ENCODE peak calls at places on chromosomes 5 and 9, in eight cellular contexts. One of them, this sample, is unnamed.

GRCh38 chr9:134228649-134229048 is 64.3 kb upstream of the RNU6ATAC start:
- DNase-seq in neural progenitor cell: no peak
- DNase-seq in GM23338: no peak
- DNase-seq in PC-3: no peak
- DNase-seq in SK-N-SH: no peak
- DNase-seq in hepatocyte: no peak
- DNase-seq in HCT116: no peak
- DNase-seq in MM.1S: no peak
- DNase-seq in this sample: no peak

GRCh38 chr5:14869286-14870164 is 2.1 kb downstream of the ANKH start:
- DNase-seq in neural progenitor cell: no peak
- DNase-seq in GM23338: no peak
- DNase-seq in PC-3: peak; percentile 40
- DNase-seq in SK-N-SH: no peak
- DNase-seq in hepatocyte: no peak
- DNase-seq in HCT116: no peak
- DNase-seq in MM.1S: no peak
- DNase-seq in this sample: peak; percentile 29

GRCh38 chr5:63131618-63132285 is 553.1 kb downstream of the LRRC70 start:
- DNase-seq in neural progenitor cell: no peak
- DNase-seq in GM23338: no peak
- DNase-seq in PC-3: peak; percentile 86
- DNase-seq in SK-N-SH: no peak
- DNase-seq in hepatocyte: peak; percentile 18
- DNase-seq in HCT116: no peak
- DNase-seq in MM.1S: no peak
- DNase-seq in this sample: no peak

GRCh38 chr5:54013556-54014157 is 296.7 kb downstream of the ARL15 start:
- DNase-seq in neural progenitor cell: no peak
- DNase-seq in GM23338: no peak
- DNase-seq in PC-3: peak; percentile 60
- DNase-seq in SK-N-SH: no peak
- DNase-seq in hepatocyte: peak; percentile 32
- DNase-seq in HCT116: peak; percentile 27
- DNase-seq in MM.1S: no peak
- DNase-seq in this sample: no peak

GRCh38 chr5:122586351-122586750 is 188.5 kb upstream of the SNX2 start:
- DNase-seq in neural progenitor cell: no peak
- DNase-seq in GM23338: no peak
- DNase-seq in PC-3: no peak
- DNase-seq in SK-N-SH: no peak
- DNase-seq in hepatocyte: no peak
- DNase-seq in HCT116: no peak
- DNase-seq in MM.1S: no peak
- DNase-seq in this sample: no peak

GRCh38 chr9:25990376-25990775 is 312.1 kb upstream of the TUSC1 start:
- DNase-seq in neural progenitor cell: no peak
- DNase-seq in GM23338: no peak
- DNase-seq in PC-3: no peak
- DNase-seq in SK-N-SH: no peak
- DNase-seq in hepatocyte: no peak
- DNase-seq in HCT116: no peak
- DNase-seq in MM.1S: no peak
- DNase-seq in this sample: no peak

GRCh38 chr9:82797539-82797938 is 265.4 kb downstream of the RASEF start:
- DNase-seq in neural progenitor cell: no peak
- DNase-seq in GM23338: no peak
- DNase-seq in PC-3: no peak
- DNase-seq in SK-N-SH: no peak
- DNase-seq in hepatocyte: peak; percentile 14
- DNase-seq in HCT116: no peak
- DNase-seq in MM.1S: no peak
- DNase-seq in this sample: no peak

GRCh38 chr9:135017916-135018915 is 69.3 kb upstream of the OLFM1 start:
- DNase-seq in neural progenitor cell: no peak
- DNase-seq in GM23338: no peak
- DNase-seq in PC-3: no peak
- DNase-seq in SK-N-SH: no peak
- DNase-seq in hepatocyte: no peak
- DNase-seq in HCT116: no peak
- DNase-seq in MM.1S: no peak
- DNase-seq in this sample: no peak

GRCh38 chr9:136826703-136827582 is 15.3 kb upstream of the AJM1 start:
- DNase-seq in neural progenitor cell: no peak
- DNase-seq in GM23338: no peak
- DNase-seq in PC-3: no peak
- DNase-seq in SK-N-SH: no peak
- DNase-seq in hepatocyte: no peak
- DNase-seq in HCT116: no peak
- DNase-seq in MM.1S: no peak
- DNase-seq in this sample: no peak

DNA sequence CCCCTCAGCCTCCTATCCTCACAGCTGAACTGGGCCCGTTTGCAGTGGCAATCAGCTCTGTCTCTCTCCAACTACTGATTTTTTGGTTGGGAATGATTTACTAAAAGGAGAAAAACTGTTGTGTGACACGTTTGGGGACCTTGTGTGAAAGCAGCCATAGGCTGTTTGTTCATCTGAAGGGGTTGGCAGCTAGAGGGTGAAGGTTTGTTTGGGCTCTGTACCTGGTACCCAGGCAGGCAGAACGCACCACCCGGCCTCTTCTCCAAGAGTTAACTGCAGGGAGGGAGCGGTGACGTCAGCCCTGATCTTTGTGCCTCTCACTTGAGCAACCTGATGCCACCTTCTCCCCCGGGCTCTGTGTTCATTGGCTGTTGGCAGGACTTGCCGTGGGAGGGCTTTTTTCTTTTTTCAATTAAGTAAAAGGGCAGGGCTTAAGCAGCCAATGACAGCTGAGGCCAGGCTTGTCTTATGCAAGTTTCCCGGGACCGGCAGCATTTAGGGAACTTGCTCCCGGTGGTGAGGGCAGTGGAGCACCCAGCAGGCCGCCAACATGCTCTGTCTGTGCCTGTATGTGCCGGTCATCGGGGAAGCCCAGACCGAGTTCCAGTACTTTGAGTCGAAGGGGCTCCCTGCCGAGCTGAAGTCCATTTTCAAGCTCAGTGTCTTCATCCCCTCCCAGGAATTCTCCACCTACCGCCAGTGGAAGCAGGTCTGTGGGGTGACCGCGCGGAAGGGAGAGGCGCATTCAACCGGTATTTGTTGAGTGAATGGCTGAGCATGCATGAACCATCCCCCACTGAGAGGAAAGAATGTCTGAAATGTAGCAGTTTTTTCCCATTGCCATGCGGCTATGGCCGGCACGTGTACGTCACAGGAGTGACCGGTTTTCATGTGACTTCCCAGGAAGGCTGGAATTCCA is 29.3 kb downstream of the PTGES2 start:
- DNase-seq in neural progenitor cell: peak; percentile 97
- DNase-seq in GM23338: peak; percentile 99
- DNase-seq in PC-3: peak; percentile 93
- DNase-seq in SK-N-SH: peak; percentile 9
- DNase-seq in hepatocyte: peak; percentile 97
- DNase-seq in HCT116: peak; percentile 92
- DNase-seq in MM.1S: no peak
- DNase-seq in this sample: no peak
- TF ChIP-seq EZH2phosphoT487 in neural progenitor cell: no peak
- TF ChIP-seq EZH2phosphoT487 in GM23338: no peak
- TF ChIP-seq EZH2phosphoT487 in PC-3: no peak
- TF ChIP-seq EZH2phosphoT487 in SK-N-SH: no peak
- TF ChIP-seq EZH2phosphoT487 in hepatocyte: no peak
- TF ChIP-seq EZH2phosphoT487 in HCT116: no peak
- TF ChIP-seq EZH2phosphoT487 in MM.1S: no peak
- TF ChIP-seq EZH2phosphoT487 in this sample: no peak

GRCh38 chr9:129436751-129437625 is 183.9 kb downstream of the C9orf50 start:
- DNase-seq in neural progenitor cell: peak; percentile 85
- DNase-seq in GM23338: no peak
- DNase-seq in PC-3: peak; percentile 21
- DNase-seq in SK-N-SH: peak; percentile 88
- DNase-seq in hepatocyte: peak; percentile 90
- DNase-seq in HCT116: no peak
- DNase-seq in MM.1S: no peak
- DNase-seq in this sample: no peak

GRCh38 chr9:129437626-129438323 is 183.1 kb downstream of the C9orf50 start:
- DNase-seq in neural progenitor cell: peak; percentile 46
- DNase-seq in GM23338: no peak
- DNase-seq in PC-3: no peak
- DNase-seq in SK-N-SH: peak; percentile 63
- DNase-seq in hepatocyte: no peak
- DNase-seq in HCT116: no peak
- DNase-seq in MM.1S: no peak
- DNase-seq in this sample: no peak

GRCh38 chr9:129434187-129434586 is 186.7 kb downstream of the C9orf50 start:
- DNase-seq in neural progenitor cell: no peak
- DNase-seq in GM23338: no peak
- DNase-seq in PC-3: no peak
- DNase-seq in SK-N-SH: no peak
- DNase-seq in hepatocyte: no peak
- DNase-seq in HCT116: no peak
- DNase-seq in MM.1S: no peak
- DNase-seq in this sample: no peak

GRCh38 chr9:129435996-129436676 is 184.8 kb downstream of the C9orf50 start:
- DNase-seq in neural progenitor cell: no peak
- DNase-seq in GM23338: no peak
- DNase-seq in PC-3: no peak
- DNase-seq in SK-N-SH: no peak
- DNase-seq in hepatocyte: no peak
- DNase-seq in HCT116: no peak
- DNase-seq in MM.1S: no peak
- DNase-seq in this sample: no peak

DNA sequence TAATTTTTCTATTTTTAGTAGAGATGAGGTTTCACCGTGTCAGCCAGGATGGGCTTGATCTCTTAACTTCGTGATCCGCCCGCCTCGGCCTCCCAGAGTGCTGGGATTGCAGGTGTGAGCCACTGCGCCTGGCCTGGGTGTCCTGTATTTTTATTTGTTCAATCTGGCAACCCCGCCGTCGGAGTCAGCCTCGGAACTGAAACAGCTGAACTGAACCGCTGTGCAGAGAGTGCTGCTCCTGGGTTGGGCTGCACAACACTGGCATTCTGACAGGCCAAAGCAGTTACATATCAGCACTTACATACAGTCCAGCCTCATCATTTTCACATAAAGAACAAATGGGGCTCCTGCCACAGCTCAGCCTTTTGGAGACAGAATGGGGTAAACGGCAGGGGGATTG is 185.6 kb downstream of the C9orf50 start:
- DNase-seq in neural progenitor cell: no peak
- DNase-seq in GM23338: no peak
- DNase-seq in PC-3: no peak
- DNase-seq in SK-N-SH: no peak
- DNase-seq in hepatocyte: no peak
- DNase-seq in HCT116: no peak
- DNase-seq in MM.1S: peak; percentile 68
- DNase-seq in this sample: no peak
- H3K27ac ChIP-seq in neural progenitor cell: no peak overlapping the region
- H3K27ac ChIP-seq in GM23338: no peak overlapping the region
- H3K27ac ChIP-seq in PC-3: no peak overlapping the region
- H3K27ac ChIP-seq in SK-N-SH: no peak overlapping the region
- H3K27ac ChIP-seq in hepatocyte: no peak overlapping the region
- H3K27ac ChIP-seq in HCT116: no peak overlapping the region
- H3K27ac ChIP-seq in MM.1S: peak overlapping the region; percentile 33
- H3K27ac ChIP-seq in this sample: no peak overlapping the region

GRCh38 chr5:151078490-151079262 is 2.2 kb downstream of the TNIP1 start:
- DNase-seq in neural progenitor cell: no peak
- DNase-seq in GM23338: no peak
- DNase-seq in PC-3: no peak
- DNase-seq in SK-N-SH: no peak
- DNase-seq in hepatocyte: no peak
- DNase-seq in HCT116: no peak
- DNase-seq in MM.1S: no peak
- DNase-seq in this sample: peak; percentile 42

GRCh38 chr5:151080620-151081425 is at the start of gene TNIP1:
- DNase-seq in neural progenitor cell: peak; percentile 87
- DNase-seq in GM23338: peak; percentile 81
- DNase-seq in PC-3: peak; percentile 94
- DNase-seq in SK-N-SH: peak; percentile 98
- DNase-seq in hepatocyte: peak; percentile 94
- DNase-seq in HCT116: peak; percentile 58
- DNase-seq in MM.1S: peak; percentile 94
- DNase-seq in this sample: peak; percentile 94

GRCh38 chr5:151082274-151082902 is 1.6 kb upstream of the TNIP1 start:
- DNase-seq in neural progenitor cell: peak; percentile 65
- DNase-seq in GM23338: peak; percentile 85
- DNase-seq in PC-3: peak; percentile 24
- DNase-seq in SK-N-SH: peak; percentile 68
- DNase-seq in hepatocyte: peak; percentile 59
- DNase-seq in HCT116: no peak
- DNase-seq in MM.1S: no peak
- DNase-seq in this sample: no peak

GRCh38 chr5:151081426-151082273 is 816 bp upstream of the TNIP1 start:
- DNase-seq in neural progenitor cell: no peak
- DNase-seq in GM23338: no peak
- DNase-seq in PC-3: peak; percentile 64
- DNase-seq in SK-N-SH: no peak
- DNase-seq in hepatocyte: peak; percentile 86
- DNase-seq in HCT116: no peak
- DNase-seq in MM.1S: no peak
- DNase-seq in this sample: no peak

DNA sequence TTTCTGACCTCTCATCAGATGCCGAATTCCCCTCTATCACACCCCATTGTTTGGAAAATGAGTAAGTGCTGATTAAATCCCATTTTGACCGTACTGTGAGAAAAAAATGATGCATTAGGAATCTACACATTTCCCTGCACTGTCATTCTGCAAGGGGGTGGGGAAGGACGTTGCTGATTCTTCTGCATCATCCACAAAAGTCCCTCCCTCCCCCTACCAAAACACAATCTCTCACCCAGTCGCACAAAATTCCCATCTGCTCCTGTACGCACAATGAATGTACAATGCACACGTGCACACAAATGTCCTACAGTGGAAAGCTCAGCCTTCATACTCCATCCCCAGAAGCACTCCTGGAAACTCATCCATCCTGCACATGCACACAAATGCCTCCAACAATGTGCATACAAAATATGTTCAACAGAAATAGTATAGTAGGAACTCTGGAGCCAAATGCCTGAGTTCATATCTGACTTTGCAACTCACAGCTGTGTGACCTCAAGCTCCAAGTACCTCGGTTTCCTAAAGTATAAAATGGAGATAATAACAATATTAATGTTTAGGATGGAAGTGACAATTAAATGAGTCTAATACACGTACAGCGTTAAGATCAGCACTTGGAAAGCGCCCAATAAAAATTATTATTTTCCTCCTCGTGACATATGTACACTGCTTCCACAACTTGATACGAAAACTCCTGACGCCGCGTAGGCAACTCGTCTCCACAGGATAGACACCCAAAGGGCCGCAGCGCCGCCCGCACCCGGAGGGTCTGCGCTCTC is 805 bp downstream of the TNIP1 start:
- DNase-seq in neural progenitor cell: no peak
- DNase-seq in GM23338: no peak
- DNase-seq in PC-3: peak; percentile 77
- DNase-seq in SK-N-SH: peak; percentile 52
- DNase-seq in hepatocyte: no peak
- DNase-seq in HCT116: no peak
- DNase-seq in MM.1S: no peak
- DNase-seq in this sample: no peak
- TF ChIP-seq CTCF in neural progenitor cell: no peak
- TF ChIP-seq CTCF in GM23338: no peak
- TF ChIP-seq CTCF in PC-3: no peak
- TF ChIP-seq CTCF in SK-N-SH: no peak
- TF ChIP-seq CTCF in hepatocyte: no peak
- TF ChIP-seq CTCF in HCT116: no peak
- TF ChIP-seq CTCF in MM.1S: no peak
- TF ChIP-seq CTCF in this sample: no peak

GRCh38 chr5:133967715-133968056 is 739 bp downstream of the C5orf15 start:
- DNase-seq in neural progenitor cell: peak; percentile 31
- DNase-seq in GM23338: peak; percentile 47
- DNase-seq in PC-3: no peak
- DNase-seq in SK-N-SH: peak; percentile 26
- DNase-seq in hepatocyte: peak; percentile 51
- DNase-seq in HCT116: no peak
- DNase-seq in MM.1S: no peak
- DNase-seq in this sample: no peak
- TF ChIP-seq EZH2phosphoT487 in neural progenitor cell: no peak
- TF ChIP-seq EZH2phosphoT487 in GM23338: no peak
- TF ChIP-seq EZH2phosphoT487 in PC-3: no peak
- TF ChIP-seq EZH2phosphoT487 in SK-N-SH: no peak
- TF ChIP-seq EZH2phosphoT487 in hepatocyte: no peak
- TF ChIP-seq EZH2phosphoT487 in HCT116: no peak
- TF ChIP-seq EZH2phosphoT487 in MM.1S: no peak
- TF ChIP-seq EZH2phosphoT487 in this sample: no peak